ENCODE peak calls at places on chromosomes 6 and 20, in eight cellular contexts. One of them, this sample, is unnamed.

GRCh38 chr20:6636209-6637159 is 131.0 kb upstream of the BMP2 start:
- DNase-seq in ovary: no peak
- DNase-seq in mesenchymal stem cell: peak; percentile 82
- DNase-seq in fibroblast of pulmonary artery: peak; percentile 83
- DNase-seq in esophagus muscularis mucosa: peak; percentile 79
- DNase-seq in CD8-positive, alpha-beta T cell: no peak
- DNase-seq in BJ: no peak
- DNase-seq in astrocyte of the cerebellum: peak; percentile 59
- DNase-seq in this sample: peak; percentile 30

GRCh38 chr6:155351273-155352129 is 37.2 kb upstream of the TFB1M start:
- DNase-seq in ovary: no peak
- DNase-seq in mesenchymal stem cell: no peak
- DNase-seq in fibroblast of pulmonary artery: no peak
- DNase-seq in esophagus muscularis mucosa: no peak
- DNase-seq in CD8-positive, alpha-beta T cell: no peak
- DNase-seq in BJ: no peak
- DNase-seq in astrocyte of the cerebellum: no peak
- DNase-seq in this sample: no peak

GRCh38 chr20:61253264-61253639 is 1.2 kb downstream of the CDH4 start:
- DNase-seq in ovary: no peak
- DNase-seq in mesenchymal stem cell: peak; percentile 65
- DNase-seq in fibroblast of pulmonary artery: peak; percentile 18
- DNase-seq in esophagus muscularis mucosa: no peak
- DNase-seq in CD8-positive, alpha-beta T cell: no peak
- DNase-seq in BJ: no peak
- DNase-seq in astrocyte of the cerebellum: no peak
- DNase-seq in this sample: no peak

GRCh38 chr20:51372176-51372803 is 170.2 kb downstream of the NFATC2 start:
- DNase-seq in ovary: peak; percentile 75
- DNase-seq in mesenchymal stem cell: peak; percentile 77
- DNase-seq in fibroblast of pulmonary artery: peak; percentile 76
- DNase-seq in esophagus muscularis mucosa: no peak
- DNase-seq in CD8-positive, alpha-beta T cell: peak; percentile 58
- DNase-seq in BJ: no peak
- DNase-seq in astrocyte of the cerebellum: peak; percentile 60
- DNase-seq in this sample: no peak

GRCh38 chr6:166933396-166933795 is 23.0 kb downstream of the RNASET2 start:
- DNase-seq in ovary: no peak
- DNase-seq in mesenchymal stem cell: no peak
- DNase-seq in fibroblast of pulmonary artery: no peak
- DNase-seq in esophagus muscularis mucosa: no peak
- DNase-seq in CD8-positive, alpha-beta T cell: no peak
- DNase-seq in BJ: no peak
- DNase-seq in astrocyte of the cerebellum: no peak
- DNase-seq in this sample: no peak

GRCh38 chr6:16623029-16623653 is 138.1 kb downstream of the ATXN1 start:
- DNase-seq in ovary: no peak
- DNase-seq in mesenchymal stem cell: peak; percentile 11
- DNase-seq in fibroblast of pulmonary artery: peak; percentile 33
- DNase-seq in esophagus muscularis mucosa: no peak
- DNase-seq in CD8-positive, alpha-beta T cell: no peak
- DNase-seq in BJ: no peak
- DNase-seq in astrocyte of the cerebellum: peak; percentile 5
- DNase-seq in this sample: no peak

GRCh38 chr20:40160151-40160550 is 528.9 kb downstream of the MAFB start:
- DNase-seq in ovary: no peak
- DNase-seq in mesenchymal stem cell: peak; percentile 68
- DNase-seq in fibroblast of pulmonary artery: peak; percentile 65
- DNase-seq in esophagus muscularis mucosa: no peak
- DNase-seq in CD8-positive, alpha-beta T cell: no peak
- DNase-seq in BJ: no peak
- DNase-seq in astrocyte of the cerebellum: peak; percentile 5
- DNase-seq in this sample: no peak

GRCh38 chr6:126650931-126651330 is 311.0 kb downstream of the CENPW start:
- DNase-seq in ovary: no peak
- DNase-seq in mesenchymal stem cell: no peak
- DNase-seq in fibroblast of pulmonary artery: peak; percentile 53
- DNase-seq in esophagus muscularis mucosa: no peak
- DNase-seq in CD8-positive, alpha-beta T cell: no peak
- DNase-seq in BJ: no peak
- DNase-seq in astrocyte of the cerebellum: peak; percentile 59
- DNase-seq in this sample: no peak

GRCh38 chr6:12208190-12208589 is 82.0 kb upstream of the EDN1 start:
- DNase-seq in ovary: no peak
- DNase-seq in mesenchymal stem cell: peak; percentile 10
- DNase-seq in fibroblast of pulmonary artery: peak; percentile 61
- DNase-seq in esophagus muscularis mucosa: no peak
- DNase-seq in CD8-positive, alpha-beta T cell: no peak
- DNase-seq in BJ: no peak
- DNase-seq in astrocyte of the cerebellum: no peak
- DNase-seq in this sample: no peak

GRCh38 chr20:13220857-13221297 is at the start of gene ISM1:
- DNase-seq in ovary: no peak
- DNase-seq in mesenchymal stem cell: peak; percentile 14
- DNase-seq in fibroblast of pulmonary artery: no peak
- DNase-seq in esophagus muscularis mucosa: no peak
- DNase-seq in CD8-positive, alpha-beta T cell: peak; percentile 37
- DNase-seq in BJ: no peak
- DNase-seq in astrocyte of the cerebellum: no peak
- DNase-seq in this sample: no peak

GRCh38 chr6:52975580-52975979 is 19.5 kb downstream of the GSTA4 start:
- DNase-seq in ovary: no peak
- DNase-seq in mesenchymal stem cell: no peak
- DNase-seq in fibroblast of pulmonary artery: no peak
- DNase-seq in esophagus muscularis mucosa: no peak
- DNase-seq in CD8-positive, alpha-beta T cell: no peak
- DNase-seq in BJ: no peak
- DNase-seq in astrocyte of the cerebellum: no peak
- DNase-seq in this sample: no peak

GRCh38 chr6:20479075-20479871 is 55.0 kb upstream of the CDKAL1 start:
- DNase-seq in ovary: no peak
- DNase-seq in mesenchymal stem cell: no peak
- DNase-seq in fibroblast of pulmonary artery: no peak
- DNase-seq in esophagus muscularis mucosa: no peak
- DNase-seq in CD8-positive, alpha-beta T cell: no peak
- DNase-seq in BJ: no peak
- DNase-seq in astrocyte of the cerebellum: no peak
- DNase-seq in this sample: no peak

GRCh38 chr6:165637591-165637990 is 25.4 kb downstream of the PDE10A start:
- DNase-seq in ovary: no peak
- DNase-seq in mesenchymal stem cell: no peak
- DNase-seq in fibroblast of pulmonary artery: peak; percentile 81
- DNase-seq in esophagus muscularis mucosa: no peak
- DNase-seq in CD8-positive, alpha-beta T cell: no peak
- DNase-seq in BJ: no peak
- DNase-seq in astrocyte of the cerebellum: no peak
- DNase-seq in this sample: no peak

GRCh38 chr6:107021786-107022185 is 6.2 kb upstream of the MTRES1 start:
- DNase-seq in ovary: no peak
- DNase-seq in mesenchymal stem cell: no peak
- DNase-seq in fibroblast of pulmonary artery: no peak
- DNase-seq in esophagus muscularis mucosa: no peak
- DNase-seq in CD8-positive, alpha-beta T cell: no peak
- DNase-seq in BJ: no peak
- DNase-seq in astrocyte of the cerebellum: no peak
- DNase-seq in this sample: no peak

DNA sequence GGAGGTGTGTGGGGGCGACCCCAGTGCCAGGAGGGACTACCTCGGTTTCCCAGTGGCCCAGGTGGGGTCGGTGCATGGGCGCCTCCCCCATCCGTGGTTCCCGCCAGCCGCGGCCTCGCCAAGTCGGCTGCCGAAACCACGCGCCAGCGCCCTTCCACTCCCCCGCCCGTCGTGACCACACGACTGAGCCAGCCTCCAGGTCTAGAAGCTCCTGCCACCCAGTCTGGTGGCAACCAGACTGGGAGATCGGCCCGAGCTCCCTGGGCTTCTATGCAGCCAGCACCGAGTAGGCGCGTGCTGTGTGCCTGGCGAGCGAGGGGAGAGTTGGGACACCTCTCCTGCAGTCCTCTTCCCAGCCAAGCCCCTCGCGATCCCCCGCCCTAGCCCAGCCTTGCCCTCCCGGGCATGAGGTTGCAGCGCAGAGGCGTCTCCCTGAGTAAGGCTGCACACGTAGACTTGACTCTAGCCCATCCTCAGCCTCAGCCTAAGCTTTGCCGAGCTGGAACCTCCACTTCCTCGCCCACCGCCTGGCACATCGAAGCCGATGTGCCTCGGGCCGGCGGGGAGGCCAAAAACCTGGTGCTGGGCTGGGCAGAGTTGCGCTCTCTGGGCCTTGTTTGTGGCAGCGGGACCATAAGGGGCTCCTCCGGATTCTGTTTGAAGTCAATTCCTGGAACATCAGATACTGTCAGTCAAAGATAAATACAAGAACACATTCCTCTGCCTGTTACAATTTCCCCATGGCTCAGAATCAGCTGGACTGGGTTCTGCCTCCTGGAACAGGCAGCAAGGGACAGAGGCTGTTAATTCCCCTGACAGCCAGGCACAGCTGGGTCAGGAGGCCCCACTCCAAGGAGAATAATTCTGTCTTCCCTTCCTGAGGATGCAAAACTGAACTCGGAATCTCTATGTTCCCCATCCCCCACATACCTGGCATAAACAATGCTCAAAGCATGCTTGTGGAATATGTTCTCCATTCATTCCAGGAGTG is 1.5 kb upstream of the CPNE5 start:
- DNase-seq in ovary: peak; percentile 48
- DNase-seq in mesenchymal stem cell: no peak
- DNase-seq in fibroblast of pulmonary artery: no peak
- DNase-seq in esophagus muscularis mucosa: no peak
- DNase-seq in CD8-positive, alpha-beta T cell: peak; percentile 20
- DNase-seq in BJ: no peak
- DNase-seq in astrocyte of the cerebellum: no peak
- DNase-seq in this sample: no peak
- H3K4me3 ChIP-seq in ovary: peak overlapping the region; percentile 45
- H3K4me3 ChIP-seq in mesenchymal stem cell: no peak overlapping the region
- H3K4me3 ChIP-seq in fibroblast of pulmonary artery: peak overlapping the region; percentile 48
- H3K4me3 ChIP-seq in esophagus muscularis mucosa: peak overlapping the region; percentile 64
- H3K4me3 ChIP-seq in CD8-positive, alpha-beta T cell: peak overlapping the region; percentile 43
- H3K4me3 ChIP-seq in BJ: peak overlapping the region; percentile 48
- H3K4me3 ChIP-seq in astrocyte of the cerebellum: peak overlapping the region; percentile 41
- H3K4me3 ChIP-seq in this sample: peak overlapping the region; percentile 60

GRCh38 chr6:37137881-37138568 is 31.9 kb upstream of the PIM1 start:
- DNase-seq in ovary: no peak
- DNase-seq in mesenchymal stem cell: peak; percentile 91
- DNase-seq in fibroblast of pulmonary artery: peak; percentile 94
- DNase-seq in esophagus muscularis mucosa: no peak
- DNase-seq in CD8-positive, alpha-beta T cell: no peak
- DNase-seq in BJ: no peak
- DNase-seq in astrocyte of the cerebellum: peak; percentile 82
- DNase-seq in this sample: peak; percentile 45
- H3K4me3 ChIP-seq in ovary: no peak overlapping the region
- H3K4me3 ChIP-seq in mesenchymal stem cell: no peak overlapping the region
- H3K4me3 ChIP-seq in fibroblast of pulmonary artery: peak overlapping the region; percentile 52
- H3K4me3 ChIP-seq in esophagus muscularis mucosa: peak overlapping the region; percentile 25
- H3K4me3 ChIP-seq in CD8-positive, alpha-beta T cell: no peak overlapping the region
- H3K4me3 ChIP-seq in BJ: no peak overlapping the region
- H3K4me3 ChIP-seq in astrocyte of the cerebellum: peak overlapping the region; percentile 4
- H3K4me3 ChIP-seq in this sample: peak overlapping the region; percentile 18

GRCh38 chr6:28809947-28810654 is 113.7 kb downstream of the TRIM27 start:
- DNase-seq in ovary: no peak
- DNase-seq in mesenchymal stem cell: peak; percentile 14
- DNase-seq in fibroblast of pulmonary artery: no peak
- DNase-seq in esophagus muscularis mucosa: no peak
- DNase-seq in CD8-positive, alpha-beta T cell: no peak
- DNase-seq in BJ: no peak
- DNase-seq in astrocyte of the cerebellum: no peak
- DNase-seq in this sample: no peak

GRCh38 chr6:28811873-28812272 is 111.9 kb downstream of the TRIM27 start:
- DNase-seq in ovary: no peak
- DNase-seq in mesenchymal stem cell: peak; percentile 4
- DNase-seq in fibroblast of pulmonary artery: no peak
- DNase-seq in esophagus muscularis mucosa: no peak
- DNase-seq in CD8-positive, alpha-beta T cell: no peak
- DNase-seq in BJ: no peak
- DNase-seq in astrocyte of the cerebellum: no peak
- DNase-seq in this sample: no peak

GRCh38 chr6:28812778-28813569 is 110.8 kb downstream of the TRIM27 start:
- DNase-seq in ovary: no peak
- DNase-seq in mesenchymal stem cell: no peak
- DNase-seq in fibroblast of pulmonary artery: no peak
- DNase-seq in esophagus muscularis mucosa: no peak
- DNase-seq in CD8-positive, alpha-beta T cell: no peak
- DNase-seq in BJ: no peak
- DNase-seq in astrocyte of the cerebellum: no peak
- DNase-seq in this sample: no peak

GRCh38 chr6:28808383-28808782 is 115.4 kb downstream of the TRIM27 start:
- DNase-seq in ovary: no peak
- DNase-seq in mesenchymal stem cell: no peak
- DNase-seq in fibroblast of pulmonary artery: no peak
- DNase-seq in esophagus muscularis mucosa: no peak
- DNase-seq in CD8-positive, alpha-beta T cell: no peak
- DNase-seq in BJ: no peak
- DNase-seq in astrocyte of the cerebellum: no peak
- DNase-seq in this sample: no peak

GRCh38 chr6:28810655-28811053 is 113.1 kb downstream of the TRIM27 start:
- DNase-seq in ovary: no peak
- DNase-seq in mesenchymal stem cell: no peak
- DNase-seq in fibroblast of pulmonary artery: no peak
- DNase-seq in esophagus muscularis mucosa: no peak
- DNase-seq in CD8-positive, alpha-beta T cell: no peak
- DNase-seq in BJ: no peak
- DNase-seq in astrocyte of the cerebellum: no peak
- DNase-seq in this sample: no peak
- H3K4me3 ChIP-seq in ovary: no peak overlapping the region
- H3K4me3 ChIP-seq in mesenchymal stem cell: no peak overlapping the region
- H3K4me3 ChIP-seq in fibroblast of pulmonary artery: peak overlapping the region; percentile 46
- H3K4me3 ChIP-seq in esophagus muscularis mucosa: no peak overlapping the region
- H3K4me3 ChIP-seq in CD8-positive, alpha-beta T cell: no peak overlapping the region
- H3K4me3 ChIP-seq in BJ: peak overlapping the region; percentile 14
- H3K4me3 ChIP-seq in astrocyte of the cerebellum: peak overlapping the region; percentile 27
- H3K4me3 ChIP-seq in this sample: peak overlapping the region; percentile 13

GRCh38 chr6:138429731-138430130 is 25.7 kb downstream of the HEBP2 start:
- DNase-seq in ovary: no peak
- DNase-seq in mesenchymal stem cell: no peak
- DNase-seq in fibroblast of pulmonary artery: no peak
- DNase-seq in esophagus muscularis mucosa: no peak
- DNase-seq in CD8-positive, alpha-beta T cell: no peak
- DNase-seq in BJ: no peak
- DNase-seq in astrocyte of the cerebellum: peak; percentile 6
- DNase-seq in this sample: no peak

GRCh38 chr6:138431276-138432062 is 27.4 kb downstream of the HEBP2 start:
- DNase-seq in ovary: no peak
- DNase-seq in mesenchymal stem cell: no peak
- DNase-seq in fibroblast of pulmonary artery: no peak
- DNase-seq in esophagus muscularis mucosa: no peak
- DNase-seq in CD8-positive, alpha-beta T cell: no peak
- DNase-seq in BJ: no peak
- DNase-seq in astrocyte of the cerebellum: no peak
- DNase-seq in this sample: no peak

GRCh38 chr6:138432063-138432356 is 28.0 kb downstream of the HEBP2 start:
- DNase-seq in ovary: no peak
- DNase-seq in mesenchymal stem cell: no peak
- DNase-seq in fibroblast of pulmonary artery: no peak
- DNase-seq in esophagus muscularis mucosa: no peak
- DNase-seq in CD8-positive, alpha-beta T cell: no peak
- DNase-seq in BJ: no peak
- DNase-seq in astrocyte of the cerebellum: no peak
- DNase-seq in this sample: no peak

GRCh38 chr6:138428943-138429616 is 25.1 kb downstream of the HEBP2 start:
- DNase-seq in ovary: no peak
- DNase-seq in mesenchymal stem cell: peak; percentile 62
- DNase-seq in fibroblast of pulmonary artery: peak; percentile 84
- DNase-seq in esophagus muscularis mucosa: no peak
- DNase-seq in CD8-positive, alpha-beta T cell: no peak
- DNase-seq in BJ: no peak
- DNase-seq in astrocyte of the cerebellum: peak; percentile 73
- DNase-seq in this sample: peak; percentile 41

GRCh38 chr6:138430361-138431145 is 26.5 kb downstream of the HEBP2 start:
- DNase-seq in ovary: no peak
- DNase-seq in mesenchymal stem cell: no peak
- DNase-seq in fibroblast of pulmonary artery: no peak
- DNase-seq in esophagus muscularis mucosa: no peak
- DNase-seq in CD8-positive, alpha-beta T cell: no peak
- DNase-seq in BJ: no peak
- DNase-seq in astrocyte of the cerebellum: no peak
- DNase-seq in this sample: no peak
- H3K4me3 ChIP-seq in ovary: no peak overlapping the region
- H3K4me3 ChIP-seq in mesenchymal stem cell: no peak overlapping the region
- H3K4me3 ChIP-seq in fibroblast of pulmonary artery: no peak overlapping the region
- H3K4me3 ChIP-seq in esophagus muscularis mucosa: no peak overlapping the region
- H3K4me3 ChIP-seq in CD8-positive, alpha-beta T cell: no peak overlapping the region
- H3K4me3 ChIP-seq in BJ: no peak overlapping the region
- H3K4me3 ChIP-seq in astrocyte of the cerebellum: no peak overlapping the region
- H3K4me3 ChIP-seq in this sample: no peak overlapping the region